ENCODE peak calls at places on chromosome 15, in seven cellular contexts. R is ovary; V is Peyer's patch; X is heart left ventricle; O is NT2/D1; G is lower lobe of right lung; Q is CD8-positive, alpha-beta memory T cell. Y is an unnamed sample. For H3K4me1, the result is how much of the 10 kb centered on the place peaks cover.

GRCh38 chr15:68348064-68348463 is 70.5 kb downstream of the FEM1B start:
- DNase-seq in R (no peak), V (no peak), O (no peak), Q (no peak), G (no peak), X (no peak), Y (no peak)

GRCh38 chr15:70299931-70300858 is 202.5 kb upstream of the TLE3 start:
- DNase-seq in G (no peak), Q (peak), R (no peak), X (no peak), V (peak), O (no peak), Y (peak)

GRCh38 chr15:82129144-82129692 is 83.4 kb upstream of the MEX3B start:
- DNase-seq in O (no peak), Q (no peak), G (no peak), R (no peak), V (no peak), X (no peak), Y (no peak)

GRCh38 chr15:70703483-70703882 is 59.9 kb downstream of the UACA start:
- DNase-seq in Q (no peak), O (no peak), R (no peak), V (no peak), X (no peak), G (no peak), Y (no peak)

GRCh38 chr15:66997212-66997611 is 68.2 kb upstream of the SMAD3 start:
- DNase-seq in R (no peak), X (no peak), V (no peak), Q (no peak), O (no peak), G (no peak), Y (no peak)

GRCh38 chr15:25725758-25726157 is 137.4 kb downstream of the ATP10A start:
- DNase-seq in V (no peak), X (no peak), R (no peak), G (no peak), O (no peak), Q (no peak), Y (no peak)

GRCh38 chr15:73727330-73728018 is 25.7 kb downstream of the INSYN1 start:
- DNase-seq in G (no peak), R (no peak), V (no peak), O (no peak), X (peak), Q (no peak), Y (no peak)

GRCh38 chr15:50562735-50563640 is 16.5 kb upstream of the USP50 start:
- DNase-seq in R (no peak), G (no peak), X (no peak), V (no peak), Q (no peak), O (no peak), Y (no peak)

GRCh38 chr15:90539789-90540188 is 10.1 kb downstream of the CRTC3 start:
- DNase-seq in Q (no peak), V (no peak), G (no peak), R (no peak), O (no peak), X (no peak), Y (no peak)

GRCh38 chr15:56817266-56817665 is 84.0 kb upstream of the ZNF280D start:
- DNase-seq in R (no peak), G (no peak), Q (no peak), V (no peak), O (peak), X (no peak), Y (no peak)

GRCh38 chr15:83208357-83208661 is 686 bp upstream of the HDGFL3 start:
- DNase-seq in V (no peak), R (no peak), Q (no peak), O (peak), G (no peak), X (no peak), Y (no peak)

GRCh38 chr15:78438595-78439285 is 724 bp downstream of the IREB2 start:
- DNase-seq in X (peak), G (no peak), R (no peak), V (no peak), Q (no peak), O (no peak), Y (no peak)

GRCh38 chr15:82597815-82598214 is 49.3 kb downstream of the CPEB1 start:
- DNase-seq in R (no peak), Q (no peak), V (no peak), O (no peak), X (no peak), G (no peak), Y (no peak)

GRCh38 chr15:35437157-35437556 is 108.8 kb downstream of the DPH6 start:
- DNase-seq in O (peak), G (no peak), Q (no peak), X (no peak), V (no peak), R (no peak), Y (no peak)

GRCh38 chr15:68330911-68331310 is 53.4 kb downstream of the FEM1B start:
- DNase-seq in O (peak), Q (no peak), G (no peak), V (no peak), X (no peak), R (no peak), Y (no peak)

GRCh38 chr15:71364117-71364584 is 248.9 kb downstream of the THSD4 start:
- DNase-seq in G (no peak), V (no peak), R (no peak), X (no peak), O (no peak), Q (no peak), Y (no peak)

GRCh38 chr15:62736756-62737155 is 305.8 kb upstream of the TPM1 start:
- DNase-seq in V (no peak), X (no peak), G (no peak), O (no peak), R (no peak), Q (no peak), Y (no peak)

GRCh38 chr15:99015677-99016568 is 8.3 kb upstream of the PGPEP1L start:
- DNase-seq in V (no peak), Q (no peak), O (no peak), G (peak), X (no peak), R (peak), Y (peak)

GRCh38 chr15:34275154-34275553 is 50.3 kb downstream of the EMC4 start:
- DNase-seq in G (no peak), R (no peak), O (no peak), X (no peak), Q (no peak), V (no peak), Y (no peak)

GRCh38 chr15:83278191-83278590 is 6.3 kb downstream of the BNC1 start:
- DNase-seq in R (no peak), X (no peak), O (no peak), V (no peak), Q (no peak), G (no peak), Y (no peak)

GRCh38 chr15:85386261-85386660 is 5.9 kb downstream of the AKAP13 start:
- DNase-seq in Q (no peak), G (no peak), X (no peak), R (no peak), V (no peak), O (no peak), Y (no peak)
- H3K4me1 ChIP-seq in Q (under half), G (half or more), X (half or more), R (under half), V (under half), O (under half), Y (under half)

GRCh38 chr15:92462771-92463170 is 69.1 kb downstream of the ST8SIA2 start:
- DNase-seq in R (no peak), O (no peak), Q (no peak), X (no peak), G (no peak), V (no peak), Y (no peak)
- H3K4me1 ChIP-seq in R (under half), O (under half), Q (under half), X (under half), G (under half), V (under half), Y (under half)

GRCh38 chr15:39498642-39499041 is 82.2 kb upstream of the THBS1 start:
- DNase-seq in Q (no peak), O (no peak), X (no peak), V (no peak), R (no peak), G (no peak), Y (no peak)

GRCh38 chr15:39499701-39500100 is 81.2 kb upstream of the THBS1 start:
- DNase-seq in V (no peak), Q (no peak), O (no peak), R (no peak), G (no peak), X (no peak), Y (no peak)

GRCh38 chr15:39497759-39498565 is 82.9 kb upstream of the THBS1 start:
- DNase-seq in Q (no peak), G (no peak), O (no peak), R (no peak), V (no peak), X (no peak), Y (no peak)

GRCh38 chr15:39497016-39497758 is 83.7 kb upstream of the THBS1 start:
- DNase-seq in G (no peak), V (no peak), R (no peak), O (no peak), Q (no peak), X (no peak), Y (no peak)

DNA sequence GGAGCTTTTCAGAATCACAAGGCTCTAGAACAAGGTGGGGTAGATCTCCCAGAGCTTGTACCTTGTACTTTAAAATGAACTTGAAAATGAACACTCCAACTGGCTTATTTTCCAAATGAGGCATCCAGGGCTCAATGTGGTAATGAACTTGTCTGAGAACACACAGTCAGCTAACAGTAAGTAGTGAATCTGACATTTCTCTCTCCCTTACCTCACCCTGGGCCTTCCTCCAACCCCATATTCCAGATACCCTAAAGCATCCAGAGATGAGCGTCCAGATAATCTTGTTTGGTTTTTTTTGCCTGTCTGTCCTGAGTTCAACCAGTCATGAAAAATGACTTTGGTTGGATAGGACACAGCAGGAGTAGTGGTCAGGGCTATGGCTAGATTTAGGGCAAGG is 81.7 kb upstream of the THBS1 start:
- DNase-seq in V (no peak), R (no peak), G (no peak), O (no peak), X (no peak), Q (no peak), Y (no peak)
- H3K4me1 ChIP-seq in V (under half), R (under half), G (under half), O (under half), X (under half), Q (under half), Y (under half)

GRCh38 chr15:64894395-64895056 is 17.2 kb upstream of the ANKDD1A start:
- DNase-seq in G (peak), X (no peak), Q (peak), O (no peak), R (no peak), V (peak), Y (no peak)
- H3K4me1 ChIP-seq in G (half or more), X (half or more), Q (half or more), O (under half), R (under half), V (under half), Y (half or more)

GRCh38 chr15:84760219-84760618 is 11.8 kb downstream of the ZNF592 start:
- DNase-seq in G (no peak), V (no peak), R (no peak), X (no peak), O (no peak), Q (no peak), Y (no peak)
- H3K4me1 ChIP-seq in G (half or more), V (under half), R (under half), X (half or more), O (under half), Q (half or more), Y (under half)

DNA sequence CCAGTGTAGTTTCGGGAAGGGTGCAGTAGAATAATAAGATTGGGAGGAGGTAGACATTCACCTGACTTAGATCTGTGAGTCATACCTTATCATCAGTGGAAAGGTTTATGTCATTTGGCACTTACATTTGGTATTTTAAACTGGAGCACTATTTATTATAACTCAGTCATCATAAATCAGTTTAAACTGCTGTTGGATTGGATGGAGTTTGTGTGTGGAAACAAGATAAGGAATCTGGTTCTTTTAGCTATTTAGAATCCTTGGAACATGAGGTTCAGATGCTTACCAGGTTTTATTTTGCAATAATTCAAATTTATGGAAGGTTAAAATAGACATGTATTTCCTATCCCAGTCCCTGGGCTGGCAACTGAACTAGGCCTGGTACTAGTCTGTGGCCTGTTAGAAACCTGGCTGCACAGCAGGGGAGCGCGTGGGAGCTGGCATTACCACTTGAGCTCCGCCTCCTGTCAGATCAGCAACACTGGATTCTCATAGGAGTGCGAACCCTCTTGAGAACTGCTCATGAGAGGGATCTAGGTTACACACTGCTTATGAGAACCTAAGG is 34.5 kb downstream of the ZFAND6 start:
- DNase-seq in Q (no peak), R (peak), X (peak), G (peak), O (no peak), V (no peak), Y (peak)
- H3K4me1 ChIP-seq in Q (under half), R (under half), X (under half), G (under half), O (under half), V (under half), Y (under half)

DNA sequence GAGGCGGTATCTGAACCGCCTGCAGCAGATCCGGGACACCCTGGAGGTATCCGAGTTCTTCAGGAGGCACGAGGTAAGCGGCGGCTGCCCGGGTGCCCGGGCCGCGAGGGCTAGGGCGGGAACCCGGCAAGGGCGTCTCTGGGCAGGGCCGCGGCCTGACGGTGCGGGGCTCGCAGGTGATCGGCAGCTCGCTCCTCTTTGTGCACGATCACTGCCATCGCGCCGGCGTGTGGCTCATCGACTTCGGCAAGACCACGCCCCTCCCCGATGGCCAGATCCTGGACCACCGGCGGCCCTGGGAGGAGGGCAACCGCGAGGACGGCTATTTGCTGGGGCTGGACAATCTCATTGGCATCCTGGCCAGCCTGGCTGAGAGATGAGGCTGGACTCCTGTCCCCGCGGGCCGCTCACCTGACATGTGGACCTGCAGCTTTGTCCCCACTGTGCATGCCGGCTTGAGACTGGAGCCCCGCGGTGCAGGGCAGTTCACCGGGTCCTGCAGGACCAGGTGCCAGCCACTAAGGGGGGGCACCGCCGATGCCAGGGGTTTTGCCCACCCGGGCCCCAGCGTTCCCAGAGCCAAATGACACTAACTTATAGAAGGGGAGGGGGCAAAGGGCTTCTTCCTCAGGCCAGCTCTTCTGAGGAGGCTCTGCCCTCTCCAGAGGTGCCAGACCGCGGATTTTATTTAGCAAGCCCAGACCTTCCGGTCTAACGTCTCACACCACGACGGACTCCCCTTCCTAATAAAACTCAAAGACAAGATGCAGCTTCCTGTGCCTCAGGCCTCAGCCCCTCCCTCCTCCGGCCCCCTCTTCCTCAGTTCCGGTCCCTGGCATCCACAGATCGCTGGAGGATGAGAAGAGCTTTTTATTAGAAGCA is 9.4 kb downstream of the ITPKA start:
- DNase-seq in G (no peak), V (no peak), Q (no peak), X (no peak), R (no peak), O (no peak), Y (no peak)
- H3K4me1 ChIP-seq in G (under half), V (under half), Q (under half), X (under half), R (under half), O (under half), Y (under half)

GRCh38 chr15:58748040-58748786 is 1.3 kb downstream of the ADAM10 start:
- DNase-seq in X (no peak), V (peak), G (no peak), R (no peak), Q (no peak), O (no peak), Y (no peak)
- H3K4me1 ChIP-seq in X (under half), V (under half), G (under half), R (under half), Q (under half), O (under half), Y (under half)

DNA sequence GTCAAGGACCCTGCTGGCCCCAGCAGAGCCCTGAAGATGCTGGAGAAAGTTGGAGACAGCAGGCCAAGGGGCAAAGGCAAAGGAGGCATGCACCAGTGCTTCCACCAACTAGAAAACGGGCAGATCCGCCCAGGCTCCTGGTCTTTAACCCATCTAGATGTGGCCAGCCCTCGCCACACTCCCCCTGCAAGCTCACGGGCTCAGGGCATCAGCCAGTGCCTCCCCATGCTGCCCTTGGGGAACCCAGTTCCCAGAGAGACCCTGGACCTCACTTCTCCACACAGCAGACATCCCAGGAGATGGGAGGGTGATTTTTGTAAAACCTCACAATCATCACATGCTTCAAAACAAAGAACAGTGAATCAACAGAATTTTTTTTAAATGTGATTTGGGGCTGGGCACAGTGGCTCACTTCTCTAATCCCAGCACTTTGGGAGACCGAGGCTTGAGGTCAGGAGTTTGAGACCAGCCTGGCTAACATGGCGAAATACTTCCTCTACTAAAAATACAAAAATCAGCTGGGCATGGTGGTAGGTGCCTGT is 24.6 kb downstream of the CYFIP1 start:
- DNase-seq in R (no peak), O (no peak), X (no peak), Q (no peak), G (no peak), V (peak), Y (no peak)
- H3K4me1 ChIP-seq in R (under half), O (under half), X (half or more), Q (under half), G (half or more), V (under half), Y (half or more)

GRCh38 chr15:38650384-38650783 is 85.8 kb upstream of the RASGRP1 start:
- DNase-seq in O (no peak), Q (no peak), R (no peak), V (no peak), X (no peak), G (no peak), Y (no peak)

GRCh38 chr15:38650936-38651327 is 86.3 kb upstream of the RASGRP1 start:
- DNase-seq in G (no peak), X (no peak), O (no peak), V (no peak), R (no peak), Q (no peak), Y (no peak)

GRCh38 chr15:38652183-38652794 is 87.7 kb upstream of the RASGRP1 start:
- DNase-seq in G (no peak), Q (no peak), R (no peak), O (no peak), X (no peak), V (peak), Y (no peak)

GRCh38 chr15:38652998-38653397 is 88.4 kb upstream of the RASGRP1 start:
- DNase-seq in V (peak), Q (peak), G (no peak), O (no peak), X (no peak), R (no peak), Y (no peak)

DNA sequence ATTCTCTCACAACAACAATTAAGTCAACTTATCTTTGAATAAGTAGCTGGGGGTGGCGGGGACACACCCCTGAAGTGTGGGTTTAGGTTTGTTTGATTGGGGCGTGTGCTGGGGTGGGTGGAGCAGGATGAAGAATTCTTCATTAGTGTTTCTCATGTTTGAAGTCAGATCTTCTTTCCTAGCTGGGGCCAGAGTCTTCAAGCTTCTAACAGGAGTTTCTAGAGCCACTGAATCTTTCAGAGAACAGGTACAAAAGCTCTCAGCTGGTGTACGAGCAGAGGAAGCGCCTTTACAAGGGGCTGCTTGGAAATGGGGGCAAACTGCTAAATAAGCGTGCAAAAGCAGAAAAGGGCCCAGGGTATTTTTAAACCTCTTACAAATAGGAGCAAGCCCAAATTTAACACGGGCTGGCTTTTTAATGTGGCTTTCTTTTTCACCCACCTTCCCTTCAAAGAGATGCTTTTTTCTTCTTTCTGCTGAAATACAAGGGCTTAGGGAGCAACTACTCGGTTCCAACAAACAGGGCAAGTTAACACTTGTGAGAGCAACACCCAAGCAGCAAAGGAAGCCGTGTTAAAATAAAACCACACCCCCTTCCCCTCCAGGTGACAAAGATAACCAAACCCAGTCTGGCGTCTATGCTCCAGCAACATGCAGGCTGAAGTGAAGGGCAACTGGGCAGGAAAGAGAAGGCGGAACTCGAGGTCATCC is 86.9 kb upstream of the RASGRP1 start:
- DNase-seq in X (no peak), O (no peak), G (no peak), Q (peak), R (no peak), V (peak), Y (no peak)
- H3K4me1 ChIP-seq in X (under half), O (under half), G (under half), Q (half or more), R (under half), V (under half), Y (under half)